ENCODE peak calls at places on chromosome 15, in six cellular contexts. A is T-cell; D is mesendoderm; U is heart left ventricle; V is NCI-H345; X is activated CD4-positive, alpha-beta T cell treated with anti-CD3 and anti-CD28 coated beads, Interleukin-2, amount 50 U/mL, for 4 hours. Q is an unnamed sample.

GRCh38 chr15:80929689-80930088 is 59.9 kb downstream of the MESD start:
- DNase-seq in A (no peak), D (no peak), U (no peak), V (no peak), X (no peak), Q (no peak)

GRCh38 chr15:80194186-80194585 is 41.4 kb downstream of the FAH start:
- DNase-seq in A (no peak), D (no peak), U (no peak), V (no peak), X (no peak), Q (no peak)

GRCh38 chr15:87609474-87609873 is 647.1 kb downstream of the NTRK3 start:
- DNase-seq in A (no peak), D (no peak), U (peak), V (no peak), X (no peak), Q (peak)

GRCh38 chr15:92033319-92033718 is 179.8 kb downstream of the SLCO3A1 start:
- DNase-seq in A (no peak), D (no peak), U (no peak), V (no peak), X (no peak), Q (no peak)

GRCh38 chr15:92624401-92624991 is 31.1 kb downstream of the FAM174B start:
- DNase-seq in A (no peak), D (no peak), U (peak), V (peak), X (no peak), Q (peak)

GRCh38 chr15:47678047-47678446 is 39.3 kb upstream of the SEMA6D start:
- DNase-seq in A (no peak), D (no peak), U (no peak), V (no peak), X (no peak), Q (no peak)

GRCh38 chr15:87753539-87753938 is 503.0 kb downstream of the NTRK3 start:
- DNase-seq in A (no peak), D (peak), U (no peak), V (peak), X (no peak), Q (no peak)

GRCh38 chr15:82570721-82571519 is 30.7 kb upstream of the RPS17 start:
- DNase-seq in A (no peak), D (peak), U (no peak), V (no peak), X (no peak), Q (peak)

GRCh38 chr15:68608206-68608843 is 29.5 kb downstream of the CORO2B start:
- DNase-seq in A (no peak), D (peak), U (peak), V (no peak), X (no peak), Q (peak)

GRCh38 chr15:48370460-48370859 is 39.2 kb downstream of the DUT start:
- DNase-seq in A (no peak), D (no peak), U (no peak), V (no peak), X (no peak), Q (peak)

GRCh38 chr15:67241132-67241855 is 13.2 kb downstream of the AAGAB start:
- DNase-seq in A (no peak), D (peak), U (no peak), V (no peak), X (no peak), Q (no peak)